ENCODE peak calls at places on chromosome 3, in four cellular contexts. C, T, W and P are unnamed samples.

GRCh38 chr3:51718547-51719412 is 11.9 kb downstream of the GRM2 start:
- DNase-seq in W (no peak), T (no peak), C (peak), P (peak)

GRCh38 chr3:59456852-59457485 is 407.1 kb upstream of the CFAP20DC start:
- DNase-seq in W (no peak), C (no peak), T (no peak), P (no peak)

GRCh38 chr3:181383760-181384159 is 328.0 kb upstream of the SOX2 start:
- DNase-seq in T (no peak), W (no peak), C (no peak), P (no peak)

GRCh38 chr3:142027713-142028112 is 121.6 kb downstream of the TFDP2 start:
- DNase-seq in C (peak), T (no peak), W (no peak), P (peak)

GRCh38 chr3:83500422-83500821 is 1458.4 kb upstream of the CADM2 start:
- DNase-seq in W (no peak), C (no peak), T (no peak), P (no peak)

GRCh38 chr3:141255864-141256263 is 24.2 kb downstream of the PXYLP1 start:
- DNase-seq in W (no peak), C (peak), T (no peak), P (peak)

GRCh38 chr3:155089495-155089894 is 9.4 kb downstream of the MME start:
- DNase-seq in T (no peak), C (no peak), W (no peak), P (no peak)

GRCh38 chr3:72993391-72993790 is 3.2 kb upstream of the PPP4R2 start:
- DNase-seq in W (no peak), T (no peak), C (no peak), P (no peak)

GRCh38 chr3:135895734-135896121 is 69.8 kb upstream of the PPP2R3A start:
- DNase-seq in T (no peak), W (no peak), C (peak), P (no peak)

GRCh38 chr3:54164192-54164975 is 42.0 kb downstream of the CACNA2D3 start:
- DNase-seq in C (no peak), W (no peak), T (no peak), P (no peak)

GRCh38 chr3:73500321-73500720 is 124.4 kb downstream of the PDZRN3 start:
- DNase-seq in T (no peak), W (no peak), C (peak), P (no peak)

GRCh38 chr3:148601766-148602685 is 95.7 kb upstream of the AGTR1 start:
- DNase-seq in W (no peak), T (no peak), C (peak), P (no peak)

GRCh38 chr3:14680115-14680514 is 5.2 kb downstream of the C3orf20 start:
- DNase-seq in C (no peak), T (no peak), W (no peak), P (no peak)

GRCh38 chr3:112132975-112133448 is at the start of gene GCSAM:
- DNase-seq in C (no peak), T (no peak), W (no peak), P (no peak)

GRCh38 chr3:114624676-114625181 is 330.9 kb downstream of the TIGIT start:
- DNase-seq in W (peak), C (peak), T (peak), P (peak)

GRCh38 chr3:14001136-14001535 is 121.3 kb upstream of the WNT7A start:
- DNase-seq in T (no peak), W (no peak), C (peak), P (peak)

GRCh38 chr3:150589759-150590158 is 13.4 kb upstream of the SELENOT start:
- DNase-seq in T (no peak), W (no peak), C (peak), P (no peak)

GRCh38 chr3:121724130-121724529 is 25.4 kb downstream of the GOLGB1 start:
- DNase-seq in T (no peak), C (no peak), W (no peak), P (no peak)

GRCh38 chr3:171162986-171163723 is 136.6 kb upstream of the SLC2A2 start:
- DNase-seq in C (no peak), W (no peak), T (no peak), P (no peak)

GRCh38 chr3:58422756-58423324 is 10.8 kb downstream of the PDHB start:
- DNase-seq in W (no peak), C (peak), T (no peak), P (peak)

GRCh38 chr3:47283193-47283537 is 421 bp downstream of the KLHL18 start:
- DNase-seq in T (no peak), C (no peak), W (no peak), P (no peak)

GRCh38 chr3:99855900-99856299 is 38.2 kb downstream of the CMSS1 start:
- DNase-seq in T (no peak), C (no peak), W (no peak), P (no peak)

GRCh38 chr3:59212128-59212764 is 162.4 kb upstream of the CFAP20DC start:
- DNase-seq in T (no peak), W (no peak), C (peak), P (peak)

GRCh38 chr3:61181874-61182273 is 69.4 kb downstream of the FHIT start:
- DNase-seq in T (no peak), W (no peak), C (peak), P (peak)

GRCh38 chr3:96814581-96815567 is at the start of gene EPHA6:
- DNase-seq in C (peak), T (peak), W (no peak), P (no peak)
- H3K4me3 ChIP-seq in C (peak), T (peak), W (peak), P (peak)

DNA sequence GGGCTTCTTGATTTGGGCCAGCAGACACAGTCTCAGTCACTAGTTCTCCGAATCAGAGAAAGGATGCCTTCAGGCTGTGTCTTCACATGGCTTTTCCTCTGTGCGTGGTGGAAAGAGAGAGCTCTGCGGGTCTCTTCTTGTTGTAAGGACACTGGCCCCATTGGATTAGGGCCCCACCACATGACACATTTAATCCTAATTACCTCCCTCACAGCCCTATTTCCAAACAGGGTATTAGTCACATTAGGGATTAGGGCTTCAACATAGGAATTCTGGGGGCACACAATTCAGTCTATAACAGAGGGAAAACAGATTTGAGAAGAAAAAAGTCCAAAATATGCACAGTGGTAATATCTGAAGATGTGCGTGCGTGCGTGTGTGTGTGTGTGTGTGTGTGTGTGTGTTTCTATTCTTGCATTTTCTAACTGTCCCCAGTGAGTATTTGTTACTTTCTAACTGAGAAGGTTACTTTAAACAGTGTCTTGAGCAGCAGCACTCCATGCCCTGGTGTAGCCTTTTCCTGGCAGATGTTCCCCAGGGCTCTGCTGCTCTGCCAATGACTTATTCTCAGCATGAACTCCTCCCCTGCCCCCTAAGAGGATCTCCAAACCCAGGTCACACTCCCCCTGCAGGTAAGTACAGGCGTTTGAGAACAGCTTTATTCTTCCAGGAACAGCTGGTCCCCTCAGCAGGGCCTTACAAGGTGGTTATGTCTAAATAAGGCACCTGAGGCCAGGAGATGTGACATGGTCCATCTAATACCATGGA is 72.9 kb downstream of the RPL39L start:
- DNase-seq in W (no peak), C (no peak), T (no peak), P (peak)
- TF ChIP-seq CTCF in W (no peak), C (no peak), T (peak), P (peak)

GRCh38 chr3:45889278-45889833 is 3.0 kb downstream of the CCR9 start:
- DNase-seq in C (no peak), T (no peak), W (no peak), P (no peak)

GRCh38 chr3:45887759-45888511 is 1.6 kb downstream of the CCR9 start:
- DNase-seq in W (no peak), T (no peak), C (no peak), P (no peak)

GRCh38 chr3:45884368-45885201 is 1.8 kb upstream of the CCR9 start:
- DNase-seq in C (no peak), T (no peak), W (no peak), P (no peak)

GRCh38 chr3:45885979-45886711 is at the start of gene CCR9:
- DNase-seq in T (no peak), C (no peak), W (no peak), P (no peak)

GRCh38 chr3:45887285-45887684 is 942 bp downstream of the CCR9 start:
- DNase-seq in C (no peak), W (no peak), T (no peak), P (no peak)
- H3K4me3 ChIP-seq in C (no peak), W (no peak), T (no peak), P (no peak)

DNA sequence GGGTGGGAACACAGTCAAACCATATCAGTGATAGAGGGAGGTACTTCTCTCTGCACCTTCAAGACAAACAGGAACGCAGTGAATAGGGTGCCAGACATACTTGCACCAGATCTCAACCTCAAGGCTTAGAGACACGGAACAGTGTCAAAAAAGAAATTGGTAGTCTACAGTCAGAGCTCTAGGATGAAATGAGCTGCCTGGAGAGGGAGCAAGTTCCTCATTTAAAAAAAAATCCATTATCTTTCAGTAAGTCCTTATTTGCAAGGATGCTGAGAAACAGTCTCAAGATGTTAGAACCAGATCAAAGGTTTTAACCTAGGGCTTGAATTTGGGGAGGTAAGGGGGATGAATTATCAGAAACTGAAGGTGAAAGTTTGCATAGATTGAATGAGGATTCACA is 20.2 kb upstream of the LMCD1 start:
- DNase-seq in C (peak), T (no peak), W (no peak), P (no peak)
- TF ChIP-seq CTCF in C (peak), T (peak), W (peak), P (no peak)

DNA sequence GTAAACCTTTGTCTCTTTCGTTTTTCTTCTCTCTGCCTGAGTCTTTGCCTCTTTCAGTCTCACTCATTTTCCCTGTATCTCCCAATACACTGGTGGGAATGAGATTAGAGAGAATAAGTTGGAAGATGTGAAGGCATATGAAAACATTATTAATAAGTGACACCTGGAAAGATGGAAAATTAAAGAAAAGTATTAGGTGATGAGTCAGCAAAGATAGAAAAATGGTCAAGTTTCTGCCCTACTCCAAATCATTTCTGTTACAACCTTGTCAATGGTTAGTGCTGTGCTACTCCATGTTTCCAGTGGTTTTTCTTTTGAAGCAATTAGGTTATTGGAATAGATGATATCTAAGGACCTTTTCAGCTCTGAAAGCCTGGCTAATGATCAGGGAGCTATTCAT is 252.8 kb downstream of the LSAMP start:
- DNase-seq in W (no peak), T (no peak), C (no peak), P (no peak)
- H3K4me3 ChIP-seq in W (no peak), T (no peak), C (no peak), P (no peak)

GRCh38 chr3:153087595-153088566 is 74.1 kb upstream of the RAP2B start:
- DNase-seq in W (no peak), T (no peak), C (peak), P (peak)

GRCh38 chr3:153089620-153090019 is 72.4 kb upstream of the RAP2B start:
- DNase-seq in W (no peak), C (no peak), T (no peak), P (no peak)

GRCh38 chr3:153093629-153094028 is 68.4 kb upstream of the RAP2B start:
- DNase-seq in C (no peak), W (no peak), T (no peak), P (no peak)

GRCh38 chr3:153094386-153094785 is 67.6 kb upstream of the RAP2B start:
- DNase-seq in W (no peak), C (peak), T (no peak), P (no peak)

DNA sequence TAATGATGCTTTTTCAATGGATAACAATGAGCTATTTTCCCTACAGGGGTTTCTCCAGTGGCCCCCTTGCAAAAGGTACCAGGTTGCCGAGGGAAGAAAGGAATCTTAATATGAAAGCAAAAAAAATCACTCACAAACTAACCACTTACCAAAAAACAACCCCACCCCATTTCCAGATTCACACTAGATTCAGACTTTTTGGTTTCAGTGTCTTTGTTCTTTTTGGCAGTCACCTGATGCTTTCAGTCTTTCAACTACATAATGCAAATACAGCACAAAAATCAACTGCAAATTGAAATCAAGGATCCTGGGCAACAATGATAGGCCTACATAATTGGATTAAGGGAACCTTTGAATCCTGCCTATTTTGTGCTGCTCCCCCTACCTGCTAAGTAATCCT is 71.1 kb upstream of the RAP2B start:
- DNase-seq in T (no peak), C (no peak), W (no peak), P (no peak)
- TF ChIP-seq CTCF in T (no peak), C (no peak), W (no peak), P (no peak)